ENCODE peak calls at places on chromosome 1, in four cellular contexts. A is esophagus muscularis mucosa, H is sigmoid colon, F is GM12891. G is an unnamed sample.

GRCh38 chr1:205601209-205601608 is 30.6 kb downstream of the ELK4 start:
- DNase-seq in F (no peak), A (peak; percentile 37), H (no peak), G (no peak)

GRCh38 chr1:197841828-197842573 is 60.4 kb upstream of the C1orf53 start:
- DNase-seq in F (no peak), A (no peak), H (no peak), G (no peak)

GRCh38 chr1:25023826-25024225 is 93.8 kb upstream of the RUNX3 start:
- DNase-seq in H (no peak), F (no peak), A (no peak), G (no peak)

GRCh38 chr1:96596226-96596625 is 125.4 kb upstream of the PTBP2 start:
- DNase-seq in H (no peak), A (no peak), F (no peak), G (peak; percentile 5)

GRCh38 chr1:209723761-209724693 is 19.4 kb downstream of the HSD11B1 start:
- DNase-seq in A (no peak), H (no peak), F (no peak), G (no peak)

GRCh38 chr1:4628992-4629391 is 25.4 kb upstream of the AJAP1 start:
- DNase-seq in A (no peak), F (no peak), H (no peak), G (no peak)

GRCh38 chr1:19081218-19081893 is 124.9 kb upstream of the IFFO2 start:
- DNase-seq in F (no peak), A (no peak), H (no peak), G (no peak)

GRCh38 chr1:164628758-164629157 is 69.8 kb downstream of the PBX1 start:
- DNase-seq in A (no peak), H (no peak), F (no peak), G (no peak)

GRCh38 chr1:29956343-29957030 is 720.2 kb downstream of the PTPRU start:
- DNase-seq in H (peak; percentile 26), A (no peak), F (no peak), G (no peak)

GRCh38 chr1:81305997-81306452 is 494.7 kb upstream of the ADGRL2 start:
- DNase-seq in F (peak; percentile 3), A (no peak), H (no peak), G (no peak)

DNA sequence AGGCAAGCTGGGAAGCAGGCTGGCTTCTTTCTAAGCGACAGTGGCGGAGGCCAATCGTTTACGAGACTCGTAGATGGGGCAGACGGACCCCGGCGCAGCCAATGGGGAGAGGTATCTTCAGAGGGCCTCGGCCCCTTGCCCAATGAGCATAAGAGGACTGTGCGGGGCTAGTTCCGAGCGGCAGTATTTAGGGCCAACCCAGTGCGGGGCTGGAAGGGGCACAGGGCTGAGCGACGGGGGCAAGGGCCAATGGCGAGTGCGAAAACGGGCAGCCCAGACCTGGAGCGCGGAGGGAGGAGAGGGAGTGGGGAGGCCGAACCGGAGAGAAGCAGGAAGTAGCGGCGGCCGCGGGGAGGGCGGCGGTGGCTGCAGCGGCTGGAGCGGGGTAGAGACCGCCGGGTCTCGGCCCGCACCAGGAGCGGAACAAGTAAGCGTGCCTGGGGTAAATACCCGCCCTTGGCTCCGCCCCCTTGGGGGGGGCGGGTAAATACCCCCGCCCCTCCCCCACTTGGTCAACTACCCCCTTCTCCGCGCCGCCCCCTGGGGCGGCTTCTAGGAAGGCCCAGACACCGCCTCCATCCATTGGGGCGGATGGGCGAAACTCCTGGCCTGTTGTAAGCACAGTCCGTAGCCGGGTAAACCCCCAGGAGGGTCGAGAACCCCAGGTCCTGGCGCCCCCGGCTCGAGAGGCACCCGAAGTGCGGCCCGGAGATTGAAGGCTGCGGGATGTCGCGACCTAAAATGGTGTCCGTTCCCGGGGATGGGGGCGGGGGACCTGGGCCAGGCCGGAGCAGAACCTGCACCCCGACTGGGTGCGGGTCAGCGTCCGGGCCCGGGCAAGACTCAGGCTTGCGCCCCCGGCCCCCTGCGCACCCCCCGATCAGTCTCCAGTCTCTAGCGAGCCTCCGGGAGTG is at the start of gene ZNF687:
- DNase-seq in H (peak; percentile 100), A (peak; percentile 100), F (peak; percentile 99), G (peak; percentile 98)
- TF ChIP-seq POLR2AphosphoS5 in H (peak; percentile 88), A (peak; percentile 85), F (peak; percentile 8), G (no peak)

GRCh38 chr1:70143052-70143659 is 62.2 kb downstream of the LRRC40 start:
- DNase-seq in A (no peak), F (no peak), H (no peak), G (no peak)

GRCh38 chr1:70140894-70141293 is 64.5 kb downstream of the LRRC40 start:
- DNase-seq in A (no peak), H (no peak), F (no peak), G (no peak)

GRCh38 chr1:70150444-70150843 is 54.9 kb downstream of the LRRC40 start:
- DNase-seq in H (no peak), F (no peak), A (no peak), G (no peak)

GRCh38 chr1:70142120-70142519 is 63.3 kb downstream of the LRRC40 start:
- DNase-seq in F (no peak), H (no peak), A (no peak), G (no peak)

GRCh38 chr1:70146488-70146887 is 58.9 kb downstream of the LRRC40 start:
- DNase-seq in H (no peak), A (no peak), F (no peak), G (no peak)
- TF ChIP-seq POLR2AphosphoS5 in H (no peak), A (no peak), F (no peak), G (no peak)

DNA sequence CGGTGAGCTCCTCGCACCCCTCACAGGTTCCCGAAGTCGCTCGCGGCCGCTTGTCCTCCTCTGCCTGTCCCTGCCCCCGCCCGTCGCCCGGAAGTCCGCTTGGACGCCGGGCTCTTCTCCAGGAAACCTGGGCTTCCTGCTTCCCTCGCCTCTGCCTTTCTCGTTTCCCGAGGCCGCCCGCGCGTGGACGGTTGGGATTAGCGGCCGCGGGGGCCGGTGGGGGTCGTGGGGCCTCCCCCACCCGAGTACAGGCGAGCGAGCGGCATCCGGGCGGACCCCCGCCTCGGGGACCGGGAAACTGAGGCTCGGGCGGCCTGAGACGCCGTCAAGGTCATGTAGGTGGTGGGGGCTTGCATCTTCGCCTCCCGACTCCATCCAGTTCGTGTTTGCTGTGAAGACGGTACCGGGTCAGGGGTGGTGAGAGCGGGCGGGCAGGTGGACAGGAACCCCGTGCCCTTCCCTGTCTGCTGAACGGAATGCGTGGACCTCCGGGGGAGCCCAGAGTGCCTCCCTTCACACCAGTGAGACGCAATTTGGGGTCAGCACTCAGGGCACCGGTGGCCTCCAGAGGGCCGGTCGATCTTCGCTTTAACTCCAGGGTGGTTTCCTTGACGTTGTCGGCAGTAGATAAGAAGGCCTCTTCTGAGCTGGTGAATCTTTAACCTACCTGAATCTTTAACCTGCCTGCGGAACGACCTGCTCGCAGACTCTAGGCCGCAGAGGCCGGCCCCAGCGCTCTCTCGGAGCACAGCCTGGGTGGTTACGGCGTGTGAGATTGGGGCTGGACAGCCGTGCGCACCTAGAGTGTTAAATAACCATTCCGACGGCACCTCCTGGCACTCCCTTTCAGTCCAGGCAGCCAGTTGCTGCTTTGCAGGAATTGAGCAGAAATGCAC is 715 bp downstream of the ARF1 start:
- DNase-seq in H (peak; percentile 87), A (no peak), F (no peak), G (peak; percentile 54)
- TF ChIP-seq POLR2AphosphoS5 in H (no peak), A (no peak), F (no peak), G (no peak)

DNA sequence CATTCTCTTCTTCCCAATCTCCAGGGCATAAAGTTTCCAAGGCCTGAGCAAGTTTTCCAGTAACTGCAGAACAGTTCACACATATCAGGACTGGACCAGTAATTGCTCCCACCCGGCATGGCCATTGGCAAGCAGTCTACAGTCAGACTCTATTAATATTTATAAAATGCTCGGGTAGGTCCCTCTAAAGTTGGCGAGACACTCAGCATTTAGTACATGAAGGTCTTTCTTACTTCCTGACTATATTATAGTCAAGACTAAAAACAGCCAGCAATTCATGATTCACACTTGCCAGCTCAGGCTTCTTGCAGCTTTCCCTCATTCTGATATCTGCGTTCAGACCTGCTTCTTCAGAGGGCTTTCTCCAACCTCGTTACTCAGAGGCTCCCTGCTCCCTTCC is 25.4 kb downstream of the GADD45A start:
- DNase-seq in A (no peak), H (no peak), F (no peak), G (no peak)
- TF ChIP-seq POLR2AphosphoS5 in A (no peak), H (no peak), F (no peak), G (no peak)

GRCh38 chr1:84253041-84253440 is 48.5 kb upstream of the SAMD13 start:
- DNase-seq in A (no peak), F (no peak), H (no peak), G (no peak)

GRCh38 chr1:84246228-84246627 is 55.3 kb upstream of the SAMD13 start:
- DNase-seq in A (no peak), H (no peak), F (no peak), G (no peak)

GRCh38 chr1:84245566-84245965 is 55.9 kb upstream of the SAMD13 start:
- DNase-seq in F (no peak), H (no peak), A (no peak), G (no peak)

GRCh38 chr1:84250668-84251067 is 50.8 kb upstream of the SAMD13 start:
- DNase-seq in F (no peak), A (no peak), H (no peak), G (no peak)

DNA sequence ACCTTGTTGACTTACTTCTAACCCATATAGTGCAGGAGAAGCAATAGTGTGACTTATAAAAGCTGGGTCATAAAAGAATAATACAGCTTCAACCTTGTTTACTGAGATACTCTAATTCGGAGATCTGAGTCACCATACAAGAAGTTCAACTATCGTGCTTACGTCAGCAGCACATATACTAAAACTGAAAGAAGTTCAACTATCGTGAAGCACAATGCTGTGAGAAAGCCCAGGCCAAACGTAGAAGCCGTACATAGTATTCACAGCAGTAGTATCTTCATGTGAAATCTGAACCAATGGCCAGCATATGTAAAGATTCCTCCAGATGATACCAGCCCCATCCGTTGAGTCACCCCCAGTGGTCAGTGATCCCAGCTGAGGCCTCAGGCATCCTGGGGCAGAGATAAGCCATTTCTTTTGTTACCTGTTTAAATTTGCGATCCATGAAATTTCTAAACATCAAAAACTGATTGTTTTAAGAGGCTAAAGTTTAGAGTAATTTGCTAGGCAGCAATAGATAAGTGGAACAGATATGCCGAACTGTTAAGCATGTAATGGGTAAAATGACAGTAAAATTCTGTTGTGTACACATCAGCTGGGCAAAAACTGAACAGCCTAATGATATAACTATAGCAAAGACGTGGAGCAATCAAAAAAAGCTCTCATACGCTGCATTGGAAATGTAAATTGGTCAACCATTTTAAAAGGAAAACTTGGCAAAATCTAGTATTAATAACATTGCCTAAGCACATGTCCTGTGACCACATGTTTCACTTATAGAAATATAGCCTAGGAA is 53.9 kb upstream of the SAMD13 start:
- DNase-seq in F (no peak), H (no peak), A (no peak), G (no peak)
- TF ChIP-seq POLR2AphosphoS5 in F (no peak), H (peak; percentile 11), A (no peak), G (no peak)

DNA sequence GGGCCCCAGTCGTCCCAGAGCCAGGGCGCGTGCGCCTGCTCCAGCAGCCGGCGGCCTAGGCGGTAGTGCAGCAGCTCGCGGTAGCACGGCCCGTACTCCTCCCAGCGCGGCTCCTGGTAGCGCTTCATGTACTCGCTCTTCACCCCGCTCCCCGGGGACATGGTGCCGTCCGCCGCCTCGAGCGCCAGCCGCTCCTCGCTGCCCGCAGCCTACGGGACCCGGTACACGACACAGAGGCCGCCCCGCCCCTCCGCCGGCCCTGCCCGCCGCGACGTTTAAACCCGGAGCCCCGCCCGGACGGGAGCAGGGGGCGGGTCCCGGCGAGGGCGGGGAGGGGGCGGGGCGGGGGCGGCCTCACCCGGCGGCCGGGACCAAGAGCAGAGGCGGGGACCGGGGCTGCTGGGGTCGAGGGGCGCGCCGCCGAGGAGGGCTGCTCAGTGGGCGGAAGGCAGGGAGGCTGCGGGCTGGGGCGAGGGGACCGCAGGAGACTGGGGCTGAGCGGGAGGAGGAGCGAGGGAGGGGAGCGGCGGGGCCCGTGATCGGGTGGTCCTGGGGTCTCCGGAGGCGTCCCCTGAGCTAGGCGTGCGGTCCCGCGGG is 444 bp downstream of the CCSAP start:
- DNase-seq in F (peak; percentile 71), H (peak; percentile 91), A (no peak), G (peak; percentile 65)
- TF ChIP-seq POLR2AphosphoS5 in F (no peak), H (peak; percentile 85), A (peak; percentile 86), G (no peak)

G was measured in GM12892.